ENCODE peak calls at places on chromosomes 6 and 20, in four cellular contexts. E, B, H and M are unnamed samples.

GRCh38 chr20:53677447-53678314 is 84.0 kb upstream of the ZNF217 start:
- DNase-seq in B (no peak), E (no peak), H (peak; percentile 24), M (peak; percentile 39)

GRCh38 chr6:117168296-117169059 is 96.9 kb upstream of the VGLL2 start:
- DNase-seq in E (no peak), H (no peak), B (no peak), M (no peak)

GRCh38 chr20:10863337-10864060 is 189.7 kb upstream of the JAG1 start:
- DNase-seq in B (peak; percentile 95), H (peak; percentile 79), E (no peak), M (no peak)

GRCh38 chr6:7467007-7467897 is 74.2 kb upstream of the DSP start:
- DNase-seq in H (peak; percentile 28), B (no peak), E (no peak), M (peak; percentile 30)

GRCh38 chr20:33262658-33263065 is 20.4 kb upstream of the BPIFB1 start:
- DNase-seq in B (peak; percentile 74), H (peak; percentile 80), E (peak; percentile 35), M (peak; percentile 86)

GRCh38 chr6:169780571-169781091 is 29.2 kb downstream of the ERMARD start:
- DNase-seq in B (no peak), H (no peak), E (no peak), M (no peak)

GRCh38 chr20:59118855-59119254 is 44.8 kb upstream of the ZNF831 start:
- DNase-seq in E (no peak), B (no peak), H (no peak), M (no peak)

GRCh38 chr20:58524814-58525213 is 9.6 kb upstream of the APCDD1L start:
- DNase-seq in E (no peak), B (peak; percentile 88), H (peak; percentile 66), M (no peak)

GRCh38 chr20:60137657-60138245 is 179.5 kb downstream of the CDH26 start:
- DNase-seq in E (peak; percentile 50), H (peak; percentile 48), B (peak; percentile 41), M (peak; percentile 46)

GRCh38 chr6:22147983-22148797 is 148.6 kb downstream of the PRL start:
- DNase-seq in H (peak; percentile 74), B (peak; percentile 54), E (no peak), M (peak; percentile 31)

GRCh38 chr6:138833819-138834539 is 38.1 kb downstream of the ECT2L start:
- DNase-seq in B (no peak), E (no peak), H (no peak), M (no peak)

GRCh38 chr20:54350415-54350814 is 125.0 kb upstream of the DOK5 start:
- DNase-seq in E (no peak), B (no peak), H (peak; percentile 34), M (no peak)

GRCh38 chr6:168221000-168221399 is 98.6 kb downstream of the DACT2 start:
- DNase-seq in H (no peak), B (no peak), E (peak; percentile 3), M (no peak)

DNA sequence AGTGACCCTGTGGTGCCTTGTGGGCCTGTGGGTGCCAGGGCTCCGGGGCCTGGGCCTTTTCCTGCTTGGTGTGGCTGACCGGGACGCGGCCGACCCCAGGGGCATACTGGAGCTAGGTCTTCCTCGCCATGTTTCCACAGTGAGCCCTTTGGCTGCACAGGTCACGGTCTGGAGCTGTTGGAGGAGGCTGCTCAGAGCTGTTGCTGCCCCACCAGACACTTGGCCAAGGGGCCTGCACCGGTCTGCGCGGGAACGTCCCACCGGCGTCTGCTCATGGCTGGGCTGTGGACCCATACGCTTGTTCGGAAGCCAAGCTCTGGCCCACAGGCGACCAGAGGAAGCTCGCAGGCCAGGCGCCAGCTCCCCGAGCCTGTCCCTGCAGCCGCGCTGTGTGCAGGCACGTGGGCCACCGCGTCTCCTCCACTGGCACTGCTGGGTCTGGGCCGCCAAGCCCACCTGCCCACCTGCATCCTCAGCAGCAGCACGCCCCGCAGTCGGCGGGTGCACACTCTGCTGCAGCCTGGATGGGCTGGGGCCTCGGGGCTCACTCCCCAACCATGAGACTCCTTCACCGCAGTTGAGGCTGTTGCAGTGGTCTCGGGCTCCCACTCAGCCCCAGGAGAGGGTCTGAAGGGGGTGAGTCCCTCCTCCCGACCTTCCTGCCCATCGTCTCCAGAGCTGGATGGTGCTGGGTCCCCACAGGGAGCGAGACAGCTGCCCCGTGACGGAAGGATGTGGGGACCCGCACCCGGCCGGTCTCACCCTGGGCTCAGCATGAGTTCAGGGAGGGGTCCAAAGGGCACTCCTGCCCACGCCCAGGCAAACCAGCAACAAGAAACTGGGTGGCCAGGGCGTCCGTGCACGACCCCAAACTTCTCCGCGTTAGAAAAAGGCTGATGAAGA is 15.5 kb upstream of the TCFL5 start:
- DNase-seq in H (peak; percentile 47), B (no peak), E (no peak), M (no peak)
- H3K4me2 ChIP-seq in H (no peak overlapping the region), B (no peak overlapping the region), E (no peak overlapping the region), M (no peak overlapping the region)

GRCh38 chr6:53547166-53547814 is 2.4 kb upstream of the GCLC start:
- DNase-seq in H (no peak), B (no peak), E (no peak), M (peak; percentile 48)
- TF ChIP-seq EZH2phosphoT487 in H (no peak), B (no peak), E (no peak), M (no peak)

GRCh38 chr20:38725458-38725958 is 1.2 kb downstream of the SLC32A1 start:
- DNase-seq in E (no peak), B (no peak), H (no peak), M (no peak)
- H3K4me2 ChIP-seq in E (peak overlapping the region; percentile 50), B (no peak overlapping the region), H (no peak overlapping the region), M (peak overlapping the region; percentile 79)

DNA sequence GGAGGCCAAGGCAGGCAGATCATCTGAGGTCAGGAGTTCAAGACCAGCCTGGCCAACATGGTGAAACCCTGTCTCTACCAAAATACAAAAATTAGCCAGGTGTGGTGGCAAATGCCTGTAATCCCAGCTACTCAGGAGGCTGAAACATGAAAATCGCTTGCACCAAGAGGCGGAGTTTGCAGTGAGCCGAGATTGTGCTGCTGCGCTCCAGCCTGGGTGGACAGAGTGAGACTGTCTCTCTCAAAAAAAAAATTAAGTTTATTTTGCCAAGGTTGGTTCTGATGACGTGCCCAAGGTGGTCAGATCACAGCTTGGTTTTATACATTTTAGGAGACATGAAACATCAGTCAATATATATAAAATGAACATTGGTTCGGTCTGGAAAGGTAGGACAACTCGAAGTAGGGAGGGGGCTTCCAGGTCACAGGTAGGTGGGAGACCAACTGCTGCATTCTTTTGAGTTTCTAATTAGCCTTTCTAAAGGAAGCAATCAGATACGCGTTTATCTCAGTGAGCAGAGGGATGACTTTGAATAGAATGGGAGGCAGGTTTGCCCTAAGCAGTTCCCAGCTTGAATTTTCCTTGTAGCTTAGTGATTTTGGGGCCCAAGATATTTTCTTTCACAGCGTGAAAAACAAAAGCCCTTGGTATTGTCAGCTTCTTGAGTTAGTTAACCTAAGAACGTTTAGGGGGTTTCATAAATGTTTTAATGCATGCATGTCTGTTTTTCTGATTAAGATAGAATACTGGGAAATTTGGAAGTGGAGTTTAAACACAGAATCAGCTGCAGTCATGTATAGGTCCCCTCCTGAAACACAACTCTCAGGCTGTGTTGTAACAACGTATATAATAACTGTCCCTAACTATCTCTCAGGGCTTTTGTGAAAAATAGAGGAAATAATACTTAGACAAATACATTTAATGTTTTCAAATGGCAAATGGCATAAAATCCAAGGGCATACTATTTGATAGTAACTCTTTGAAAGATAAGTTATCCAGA is 16.7 kb downstream of the ACOT13 start:
- DNase-seq in H (no peak), B (no peak), E (no peak), M (peak; percentile 39)
- TF ChIP-seq EZH2phosphoT487 in H (no peak), B (no peak), E (no peak), M (no peak)